ENCODE peak calls at places on chromosomes 13 and 19, in ten cellular contexts. G is uterus, J is right atrium auricular region, P is cardiac muscle cell, K is IMR-90, R is BE2C, Y is bronchial epithelial cell, B is foreskin fibroblast, C is transverse colon, D is cardiac fibroblast. O is an unnamed sample.

GRCh38 chr13:37102896-37103295 is 2.6 kb downstream of the CSNK1A1L start:
- DNase-seq in Y (no peak), D (peak; percentile 24), R (no peak), J (no peak), C (no peak), P (no peak), G (no peak), B (no peak), K (no peak), O (no peak)

GRCh38 chr19:45778010-45778671 is 4.1 kb downstream of the DMPK start:
- DNase-seq in D (no peak), C (no peak), P (no peak), K (no peak), B (no peak), R (no peak), J (no peak), G (peak; percentile 31), Y (no peak), O (no peak)

GRCh38 chr13:52862358-52863206 is 14.1 kb upstream of the PCDH8 start:
- DNase-seq in R (peak; percentile 51), P (peak; percentile 8), Y (peak; percentile 25), C (peak; percentile 44), B (no peak), J (no peak), K (no peak), D (no peak), G (no peak), O (no peak)

GRCh38 chr13:48857576-48857975 is 118.1 kb upstream of the FNDC3A start:
- DNase-seq in D (no peak), P (no peak), Y (no peak), K (no peak), G (no peak), B (no peak), R (peak; percentile 57), C (no peak), J (no peak), O (no peak)

GRCh38 chr13:62512194-62513141 is 1096.8 kb upstream of the PCDH20 start:
- DNase-seq in C (peak; percentile 9), G (no peak), J (no peak), P (peak; percentile 32), R (peak; percentile 67), B (peak; percentile 7), Y (peak; percentile 26), D (peak; percentile 22), K (peak; percentile 32), O (no peak)

GRCh38 chr19:55372316-55373081 is 2.2 kb upstream of the IL11 start:
- DNase-seq in K (peak; percentile 84), R (no peak), J (no peak), G (no peak), D (no peak), C (no peak), P (peak; percentile 36), B (peak; percentile 57), Y (no peak), O (no peak)

GRCh38 chr13:87052731-87053130 is 618.4 kb upstream of the SLITRK5 start:
- DNase-seq in J (no peak), R (no peak), K (peak; percentile 54), Y (peak; percentile 7), D (peak; percentile 4), B (no peak), P (no peak), G (no peak), C (no peak), O (no peak)

GRCh38 chr19:40584007-40584406 is 7.3 kb downstream of the SHKBP1 start:
- DNase-seq in G (no peak), C (no peak), D (peak; percentile 36), P (no peak), K (no peak), J (no peak), Y (peak; percentile 45), R (no peak), B (no peak), O (no peak)

GRCh38 chr19:5694952-5695648 is 5.0 kb downstream of the RPL36 start:
- DNase-seq in R (peak; percentile 14), G (no peak), D (no peak), C (no peak), J (no peak), Y (no peak), B (no peak), K (no peak), P (no peak), O (no peak)

GRCh38 chr19:12733369-12733896 is 1.1 kb downstream of the TRIR start:
- DNase-seq in R (peak; percentile 51), B (peak; percentile 64), K (peak; percentile 45), J (no peak), G (no peak), C (no peak), D (peak; percentile 59), P (peak; percentile 55), Y (peak; percentile 41), O (no peak)

GRCh38 chr13:71852082-71852481 is 14.9 kb downstream of the DACH1 start:
- DNase-seq in Y (no peak), R (peak; percentile 19), K (no peak), C (no peak), J (no peak), G (no peak), D (no peak), B (no peak), P (no peak), O (no peak)

GRCh38 chr19:13398780-13399726 is 107.2 kb downstream of the CACNA1A start:
- DNase-seq in Y (peak; percentile 93), R (peak; percentile 49), K (peak; percentile 93), B (peak; percentile 94), G (no peak), C (no peak), J (no peak), P (peak; percentile 96), D (peak; percentile 97), O (no peak)

GRCh38 chr13:27004866-27005265 is 166.7 kb downstream of the USP12 start:
- DNase-seq in R (no peak), B (no peak), P (no peak), C (no peak), K (no peak), D (no peak), J (no peak), Y (no peak), G (no peak), O (no peak)

GRCh38 chr19:15201374-15202023 is 704 bp upstream of the NOTCH3 start:
- DNase-seq in D (no peak), C (no peak), R (no peak), J (no peak), K (no peak), B (no peak), G (no peak), P (no peak), Y (no peak), O (no peak)
- H3K4me3 ChIP-seq in D (peak overlapping the region; percentile 81), C (no peak overlapping the region), R (no peak overlapping the region), J (no peak overlapping the region), K (peak overlapping the region; percentile 95), B (peak overlapping the region; percentile 69), G (peak overlapping the region; percentile 55), P (no peak overlapping the region), Y (peak overlapping the region; percentile 93), O (peak overlapping the region; percentile 35)

GRCh38 chr13:79290595-79291244 is 115.3 kb downstream of the RBM26 start:
- DNase-seq in D (no peak), R (peak; percentile 34), K (no peak), J (no peak), P (peak; percentile 22), Y (no peak), C (no peak), B (no peak), G (no peak), O (no peak)
- TF ChIP-seq CTCF in D (no peak), R (no peak), K (no peak), J (no peak), P (no peak), Y (no peak), C (no peak), B (no peak), G (no peak), O (no peak)

GRCh38 chr19:51993422-51993821 is 6.8 kb upstream of the ZNF350 start:
- DNase-seq in J (no peak), R (no peak), G (no peak), K (no peak), D (no peak), C (no peak), Y (no peak), P (no peak), B (no peak), O (no peak)
- H3K4me3 ChIP-seq in J (no peak overlapping the region), R (no peak overlapping the region), G (no peak overlapping the region), K (no peak overlapping the region), D (no peak overlapping the region), C (no peak overlapping the region), Y (no peak overlapping the region), P (no peak overlapping the region), B (no peak overlapping the region), O (no peak overlapping the region)

GRCh38 chr13:31160857-31161582 is 684 bp downstream of the HSPH1 start:
- DNase-seq in P (peak; percentile 85), R (peak; percentile 59), B (peak; percentile 64), Y (peak; percentile 50), D (peak; percentile 73), C (peak; percentile 70), J (peak; percentile 63), K (peak; percentile 75), G (peak; percentile 28), O (peak; percentile 13)

GRCh38 chr13:31161583-31162150 is at the start of gene HSPH1:
- DNase-seq in Y (peak; percentile 93), J (peak; percentile 99), R (peak; percentile 99), K (peak; percentile 97), G (peak; percentile 97), P (peak; percentile 99), D (peak; percentile 99), B (peak; percentile 98), C (peak; percentile 99), O (peak; percentile 92)

GRCh38 chr13:31159306-31159705 is 2.4 kb downstream of the HSPH1 start:
- DNase-seq in Y (no peak), D (no peak), B (no peak), P (no peak), R (no peak), G (no peak), C (no peak), J (no peak), K (peak; percentile 7), O (no peak)

GRCh38 chr13:31166591-31166990 is 4.9 kb upstream of the HSPH1 start:
- DNase-seq in P (no peak), D (no peak), J (no peak), R (no peak), Y (peak; percentile 76), K (peak; percentile 67), C (no peak), B (no peak), G (no peak), O (no peak)

DNA sequence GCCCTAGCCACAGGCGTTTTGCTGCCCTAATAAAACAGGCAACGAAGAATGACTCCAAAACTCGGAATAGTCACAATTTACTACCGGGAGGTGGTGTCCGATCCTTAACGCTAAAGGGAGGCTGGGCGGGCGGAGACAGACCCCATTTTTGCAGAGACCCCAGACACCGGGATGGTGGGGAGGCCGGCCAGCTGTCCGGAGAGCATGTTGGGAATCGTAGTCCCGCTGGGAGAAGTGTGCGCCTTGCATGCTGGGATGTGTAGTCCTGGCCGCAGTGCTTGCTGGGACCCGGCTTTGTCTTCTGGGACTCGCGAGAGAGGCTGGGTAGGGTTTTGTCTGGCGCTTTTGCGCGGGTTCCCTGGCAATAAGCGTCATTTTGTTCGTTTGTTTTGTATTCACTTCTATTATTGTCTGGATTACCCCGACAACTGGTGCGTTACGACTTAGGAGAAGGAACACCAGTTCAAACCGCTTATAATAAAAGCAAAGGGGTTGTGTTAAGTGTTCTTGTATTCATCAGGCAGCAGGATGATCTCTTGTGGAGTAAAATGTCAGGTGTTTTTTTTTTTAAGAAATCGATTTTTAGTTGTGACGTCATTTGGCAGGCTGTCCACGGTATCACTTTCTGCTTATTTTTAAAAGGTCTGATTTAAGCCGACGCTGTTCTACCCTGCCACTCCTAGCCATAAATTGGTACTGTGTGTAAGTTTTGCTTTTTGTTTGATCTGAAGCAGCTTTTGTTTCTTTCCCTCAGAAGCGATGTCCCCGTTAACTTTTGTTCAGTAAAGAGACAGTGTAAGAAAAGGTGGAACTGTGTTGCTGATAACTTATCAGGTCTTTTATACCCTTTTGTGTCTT is 676 bp upstream of the HSPH1 start:
- DNase-seq in B (peak; percentile 98), J (peak; percentile 98), R (peak; percentile 97), C (peak; percentile 96), D (peak; percentile 99), K (peak; percentile 99), Y (peak; percentile 94), P (peak; percentile 99), G (peak; percentile 96), O (peak; percentile 93)
- TF ChIP-seq CTCF in B (no peak), J (no peak), R (no peak), C (no peak), D (no peak), K (no peak), Y (no peak), P (no peak), G (no peak), O (no peak)